ENCODE peak calls at places on chromosomes 16 and 17, in four cellular contexts. One of them, this sample, is unnamed.

GRCh38 chr17:62966426-62967110 is 533 bp downstream of the TANC2 start:
- DNase-seq in heart right ventricle: peak; percentile 45
- DNase-seq in MM.1S: no peak
- DNase-seq in colonic mucosa: peak; percentile 63
- DNase-seq in this sample: peak; percentile 60

GRCh38 chr16:25692734-25693508 is 1.2 kb downstream of the HS3ST4 start:
- DNase-seq in colonic mucosa: no peak
- DNase-seq in heart right ventricle: no peak
- DNase-seq in MM.1S: no peak
- DNase-seq in this sample: no peak

GRCh38 chr17:55458977-55459376 is 37.3 kb upstream of the MMD start:
- DNase-seq in MM.1S: no peak
- DNase-seq in heart right ventricle: no peak
- DNase-seq in colonic mucosa: no peak
- DNase-seq in this sample: no peak

GRCh38 chr16:89369266-89369895 is 121.0 kb downstream of the ANKRD11 start:
- DNase-seq in heart right ventricle: no peak
- DNase-seq in colonic mucosa: no peak
- DNase-seq in MM.1S: no peak
- DNase-seq in this sample: peak; percentile 47

GRCh38 chr17:38453951-38454421 is 25.7 kb downstream of the ARHGAP23 start:
- DNase-seq in heart right ventricle: peak; percentile 57
- DNase-seq in MM.1S: no peak
- DNase-seq in colonic mucosa: no peak
- DNase-seq in this sample: no peak

GRCh38 chr17:74521701-74522201 is 9.5 kb downstream of the CD300LB start:
- DNase-seq in colonic mucosa: peak; percentile 18
- DNase-seq in MM.1S: no peak
- DNase-seq in heart right ventricle: no peak
- DNase-seq in this sample: no peak

GRCh38 chr17:82436601-82437324 is 13.8 kb downstream of the CYBC1 start:
- DNase-seq in MM.1S: no peak
- DNase-seq in colonic mucosa: no peak
- DNase-seq in heart right ventricle: no peak
- DNase-seq in this sample: no peak

GRCh38 chr17:76036497-76037380 is 9.6 kb upstream of the EVPL start:
- DNase-seq in colonic mucosa: no peak
- DNase-seq in heart right ventricle: no peak
- DNase-seq in MM.1S: no peak
- DNase-seq in this sample: no peak

GRCh38 chr17:32264823-32265191 is 825 bp upstream of the RHBDL3 start:
- DNase-seq in heart right ventricle: no peak
- DNase-seq in MM.1S: no peak
- DNase-seq in colonic mucosa: no peak
- DNase-seq in this sample: no peak

GRCh38 chr16:46774743-46775177 is 26.6 kb upstream of the MYLK3 start:
- DNase-seq in colonic mucosa: no peak
- DNase-seq in MM.1S: peak; percentile 54
- DNase-seq in heart right ventricle: no peak
- DNase-seq in this sample: no peak

GRCh38 chr17:78401891-78402290 is 23.4 kb downstream of the PGS1 start:
- DNase-seq in MM.1S: no peak
- DNase-seq in colonic mucosa: no peak
- DNase-seq in heart right ventricle: no peak
- DNase-seq in this sample: no peak

GRCh38 chr17:43399839-43400328 is 1.1 kb downstream of the ARL4D start:
- DNase-seq in MM.1S: no peak
- DNase-seq in colonic mucosa: no peak
- DNase-seq in heart right ventricle: no peak
- DNase-seq in this sample: no peak

GRCh38 chr17:37830151-37830993 is 85.5 kb upstream of the HNF1B start:
- DNase-seq in colonic mucosa: no peak
- DNase-seq in heart right ventricle: no peak
- DNase-seq in MM.1S: no peak
- DNase-seq in this sample: no peak

GRCh38 chr16:86319871-86320270 is 190.5 kb upstream of the FOXF1 start:
- DNase-seq in colonic mucosa: no peak
- DNase-seq in heart right ventricle: no peak
- DNase-seq in MM.1S: no peak
- DNase-seq in this sample: no peak

GRCh38 chr16:8950580-8951077 is 13.1 kb downstream of the USP7 start:
- DNase-seq in heart right ventricle: no peak
- DNase-seq in colonic mucosa: no peak
- DNase-seq in MM.1S: no peak
- DNase-seq in this sample: no peak

GRCh38 chr16:66491716-66492064 is 58.2 kb downstream of the TK2 start:
- DNase-seq in heart right ventricle: no peak
- DNase-seq in MM.1S: no peak
- DNase-seq in colonic mucosa: no peak
- DNase-seq in this sample: no peak

GRCh38 chr16:55948230-55948629 is 73.1 kb upstream of the CES5A start:
- DNase-seq in colonic mucosa: no peak
- DNase-seq in MM.1S: no peak
- DNase-seq in heart right ventricle: no peak
- DNase-seq in this sample: no peak

GRCh38 chr17:42695500-42695899 is 13.2 kb downstream of the CNTNAP1 start:
- DNase-seq in MM.1S: no peak
- DNase-seq in heart right ventricle: no peak
- DNase-seq in colonic mucosa: no peak
- DNase-seq in this sample: no peak

GRCh38 chr17:64278614-64279013 is 15.6 kb upstream of the TEX2 start:
- DNase-seq in heart right ventricle: peak; percentile 16
- DNase-seq in MM.1S: no peak
- DNase-seq in colonic mucosa: no peak
- DNase-seq in this sample: no peak

GRCh38 chr16:49484936-49485335 is 111.3 kb downstream of the C16orf78 start:
- DNase-seq in heart right ventricle: no peak
- DNase-seq in MM.1S: no peak
- DNase-seq in colonic mucosa: no peak
- DNase-seq in this sample: peak; percentile 6

GRCh38 chr17:35467824-35468223 is 19.3 kb upstream of the SLFN13 start:
- DNase-seq in colonic mucosa: no peak
- DNase-seq in MM.1S: no peak
- DNase-seq in heart right ventricle: no peak
- DNase-seq in this sample: no peak

GRCh38 chr17:18859256-18859655 is 1.3 kb downstream of the PRPSAP2 start:
- DNase-seq in heart right ventricle: no peak
- DNase-seq in colonic mucosa: no peak
- DNase-seq in MM.1S: no peak
- DNase-seq in this sample: no peak

GRCh38 chr17:74870512-74870911 is 2.3 kb downstream of the FDXR start:
- DNase-seq in MM.1S: no peak
- DNase-seq in colonic mucosa: no peak
- DNase-seq in heart right ventricle: no peak
- DNase-seq in this sample: no peak

DNA sequence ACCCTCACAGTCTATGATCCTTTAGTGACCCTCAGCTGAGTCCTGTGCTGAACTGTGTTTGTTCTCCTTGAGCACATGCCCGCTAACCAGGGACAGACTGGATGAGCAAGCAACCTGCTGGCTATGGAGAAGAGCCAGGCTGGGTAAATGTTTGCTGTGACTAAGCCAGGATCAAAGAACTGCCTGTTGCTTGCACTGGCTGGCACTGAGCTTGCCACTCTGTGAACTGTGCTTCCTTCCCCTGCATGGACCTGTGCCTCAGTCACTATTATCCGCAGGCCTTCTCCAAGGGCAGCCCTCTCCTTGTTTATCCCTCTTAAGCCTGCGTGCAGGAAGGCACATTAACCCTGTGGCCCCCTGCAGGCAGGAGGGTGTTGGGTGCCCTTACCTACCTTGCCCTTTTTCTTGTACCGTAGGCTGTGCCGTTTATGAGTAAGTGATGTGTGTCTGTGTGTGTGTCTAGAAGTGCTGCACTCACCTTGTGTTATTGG is 7.4 kb downstream of the PNPO start:
- DNase-seq in heart right ventricle: no peak
- DNase-seq in MM.1S: no peak
- DNase-seq in colonic mucosa: peak; percentile 60
- DNase-seq in this sample: no peak
- H3K27ac ChIP-seq in heart right ventricle: peak overlapping the region; percentile 70
- H3K27ac ChIP-seq in MM.1S: peak overlapping the region; percentile 63
- H3K27ac ChIP-seq in colonic mucosa: peak overlapping the region; percentile 86
- H3K27ac ChIP-seq in this sample: no peak overlapping the region

GRCh38 chr17:11241611-11242226 is 706 bp downstream of the SHISA6 start:
- DNase-seq in colonic mucosa: peak; percentile 21
- DNase-seq in heart right ventricle: no peak
- DNase-seq in MM.1S: no peak
- DNase-seq in this sample: no peak

GRCh38 chr17:11244781-11245180 is 3.8 kb downstream of the SHISA6 start:
- DNase-seq in colonic mucosa: no peak
- DNase-seq in MM.1S: no peak
- DNase-seq in heart right ventricle: no peak
- DNase-seq in this sample: no peak

GRCh38 chr17:11240841-11241610 is at the start of gene SHISA6:
- DNase-seq in MM.1S: no peak
- DNase-seq in colonic mucosa: no peak
- DNase-seq in heart right ventricle: no peak
- DNase-seq in this sample: no peak

GRCh38 chr17:11245187-11245586 is 4.2 kb downstream of the SHISA6 start:
- DNase-seq in MM.1S: no peak
- DNase-seq in colonic mucosa: no peak
- DNase-seq in heart right ventricle: peak; percentile 23
- DNase-seq in this sample: no peak

GRCh38 chr17:11245792-11246191 is 4.8 kb downstream of the SHISA6 start:
- DNase-seq in MM.1S: no peak
- DNase-seq in heart right ventricle: no peak
- DNase-seq in colonic mucosa: no peak
- DNase-seq in this sample: no peak
- H3K27me3 ChIP-seq in MM.1S: no peaks in the 10 kb centered on the region
- H3K27me3 ChIP-seq in heart right ventricle: peaks cover 52% of the 10 kb centered on the region
- H3K27me3 ChIP-seq in colonic mucosa: peaks cover 10% of the 10 kb centered on the region
- H3K27me3 ChIP-seq in this sample: no peaks in the 10 kb centered on the region

GRCh38 chr16:31413943-31414342 is 14.2 kb downstream of the COX6A2 start:
- DNase-seq in heart right ventricle: no peak
- DNase-seq in MM.1S: no peak
- DNase-seq in colonic mucosa: no peak
- DNase-seq in this sample: no peak

GRCh38 chr16:31410082-31410481 is 16.9 kb downstream of the ITGAD start:
- DNase-seq in MM.1S: no peak
- DNase-seq in colonic mucosa: no peak
- DNase-seq in heart right ventricle: no peak
- DNase-seq in this sample: no peak

GRCh38 chr16:31409433-31409832 is 16.3 kb downstream of the ITGAD start:
- DNase-seq in colonic mucosa: no peak
- DNase-seq in heart right ventricle: no peak
- DNase-seq in MM.1S: no peak
- DNase-seq in this sample: no peak

GRCh38 chr16:31412750-31413149 is 15.4 kb downstream of the COX6A2 start:
- DNase-seq in heart right ventricle: no peak
- DNase-seq in colonic mucosa: no peak
- DNase-seq in MM.1S: no peak
- DNase-seq in this sample: no peak

GRCh38 chr16:31411024-31411845 is 16.9 kb downstream of the COX6A2 start:
- DNase-seq in colonic mucosa: no peak
- DNase-seq in MM.1S: no peak
- DNase-seq in heart right ventricle: no peak
- DNase-seq in this sample: no peak
- H3K27ac ChIP-seq in colonic mucosa: no peak overlapping the region
- H3K27ac ChIP-seq in MM.1S: no peak overlapping the region
- H3K27ac ChIP-seq in heart right ventricle: no peak overlapping the region
- H3K27ac ChIP-seq in this sample: no peak overlapping the region

GRCh38 chr17:39578272-39578671 is 29.4 kb downstream of the NEUROD2 start:
- DNase-seq in colonic mucosa: no peak
- DNase-seq in heart right ventricle: no peak
- DNase-seq in MM.1S: no peak
- DNase-seq in this sample: no peak
- H3K27me3 ChIP-seq in colonic mucosa: no peaks in the 10 kb centered on the region
- H3K27me3 ChIP-seq in heart right ventricle: no peaks in the 10 kb centered on the region
- H3K27me3 ChIP-seq in MM.1S: no peaks in the 10 kb centered on the region
- H3K27me3 ChIP-seq in this sample: no peaks in the 10 kb centered on the region

This sample was measured in dorsolateral prefrontal cortex.